ENCODE peak calls at places on chromosomes 5 and 9, in four cellular contexts. U is AG04450, S is psoas muscle, D is epithelial cell of prostate. R is an unnamed sample.

GRCh38 chr5:4116834-4117233 is 521.2 kb downstream of the IRX1 start:
- DNase-seq in U (no peak), S (no peak), D (no peak), R (no peak)

GRCh38 chr5:26669031-26669430 is 369.4 kb downstream of the CDH9 start:
- DNase-seq in U (no peak), S (no peak), D (no peak), R (no peak)

GRCh38 chr5:179869641-179870402 is 11.2 kb upstream of the MRNIP start:
- DNase-seq in U (no peak), S (no peak), D (no peak), R (no peak)

GRCh38 chr5:140109050-140109817 is 4.7 kb upstream of the PURA start:
- DNase-seq in U (no peak), S (no peak), D (no peak), R (no peak)

GRCh38 chr9:94847486-94847885 is 121.0 kb downstream of the AOPEP start:
- DNase-seq in U (peak), S (no peak), D (no peak), R (no peak)

GRCh38 chr5:38193015-38193581 is 65.3 kb upstream of the EGFLAM start:
- DNase-seq in U (peak), S (peak), D (no peak), R (peak)

GRCh38 chr5:6510132-6510531 is 61.5 kb downstream of the UBE2QL1 start:
- DNase-seq in U (no peak), S (no peak), D (no peak), R (no peak)

GRCh38 chr9:130422546-130422945 is 22.2 kb upstream of the ASS1 start:
- DNase-seq in U (no peak), S (no peak), D (no peak), R (no peak)

GRCh38 chr5:35853652-35854051 is 3.0 kb upstream of the IL7R start:
- DNase-seq in U (no peak), S (peak), D (no peak), R (no peak)

GRCh38 chr9:127049044-127049443 is 73.4 kb downstream of the ANGPTL2 start:
- DNase-seq in U (peak), S (no peak), D (peak), R (peak)

GRCh38 chr5:171484460-171484899 is 65.0 kb downstream of the FGF18 start:
- DNase-seq in U (no peak), S (peak), D (no peak), R (no peak)

GRCh38 chr5:124859027-124859426 is 112.6 kb upstream of the ZNF608 start:
- DNase-seq in U (no peak), S (no peak), D (no peak), R (no peak)

DNA sequence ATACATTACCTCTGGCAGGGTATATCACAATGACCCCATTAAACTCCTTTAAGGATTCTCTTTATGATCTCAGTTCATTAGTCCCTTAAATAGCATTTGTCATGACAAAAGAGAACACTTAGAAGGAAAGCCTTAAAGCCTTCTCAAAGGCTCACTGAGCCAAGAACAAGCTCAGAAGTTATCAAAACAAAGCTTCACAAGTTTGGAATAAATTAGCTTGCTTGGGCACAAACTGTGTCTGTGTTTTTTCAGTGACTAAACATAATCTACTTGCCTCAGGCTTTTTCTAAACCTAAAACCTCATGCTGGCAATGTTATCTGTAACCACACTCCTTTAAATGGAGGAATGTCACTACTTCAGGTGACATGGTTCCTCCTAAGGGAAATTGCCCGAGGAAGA is 1114.9 kb upstream of the C9orf72 start:
- DNase-seq in U (no peak), S (no peak), D (no peak), R (no peak)
- H3K27ac ChIP-seq in U (no peak), S (no peak), D (no peak), R (no peak)

GRCh38 chr9:129333961-129334743 is 156.1 kb upstream of the IER5L start:
- DNase-seq in U (peak), S (peak), D (peak), R (peak)
- H3K27ac ChIP-seq in U (peak), S (peak), D (peak), R (peak)

DNA sequence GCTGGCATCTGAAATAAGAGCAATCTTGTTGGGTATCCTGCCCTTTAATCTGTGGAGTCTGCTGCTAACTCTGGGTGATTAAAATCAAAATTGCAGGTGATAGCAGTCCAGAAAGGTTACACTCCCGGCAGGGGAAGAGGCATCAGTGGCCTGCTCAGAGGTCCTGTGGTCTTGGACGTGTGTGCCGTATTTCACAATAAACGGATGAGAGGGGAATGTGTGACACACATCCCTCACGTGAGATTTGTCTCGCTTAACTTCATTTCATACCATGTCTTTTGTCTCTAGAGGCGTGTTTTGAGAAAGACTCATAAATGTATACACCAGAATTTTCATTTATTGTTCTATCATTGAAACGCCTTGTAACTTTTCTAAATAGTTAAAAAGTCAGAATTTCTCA is 36.6 kb downstream of the FAM240B start:
- DNase-seq in U (no peak), S (no peak), D (no peak), R (no peak)
- H3K27ac ChIP-seq in U (no peak), S (no peak), D (peak), R (no peak)

GRCh38 chr5:68886814-68887213 is 207.0 kb upstream of the SLC30A5 start:
- DNase-seq in U (no peak), S (no peak), D (no peak), R (no peak)
- H3K27ac ChIP-seq in U (no peak), S (no peak), D (no peak), R (no peak)

R was measured in heart right ventricle.